ENCODE peak calls at places on chromosomes 3 and 15, in nine cellular contexts. T is stomach, Y is foreskin keratinocyte, H is fibroblast of mammary gland, U is Panc1, K is heart left ventricle, J is H9, P is brain microvascular endothelial cell, Q is lung. M is an unnamed sample.

GRCh38 chr15:31161990-31162389 is 60.5 kb upstream of the TRPM1 start:
- DNase-seq in T (no peak), Q (no peak), Y (no peak), P (no peak), U (no peak), H (no peak), K (no peak), J (no peak), M (no peak)

GRCh38 chr3:31371464-31371863 is 161.3 kb upstream of the STT3B start:
- DNase-seq in Y (no peak), K (no peak), P (no peak), H (no peak), Q (no peak), J (no peak), T (no peak), U (no peak), M (no peak)

GRCh38 chr15:41930221-41930866 is 36.5 kb upstream of the SPTBN5 start:
- DNase-seq in T (no peak), P (peak; percentile 89), U (peak; percentile 94), K (peak; percentile 84), Y (peak; percentile 69), J (no peak), H (peak; percentile 96), Q (peak; percentile 52), M (no peak)

GRCh38 chr15:98914626-98915025 is 93.0 kb downstream of the PGPEP1L start:
- DNase-seq in Y (peak; percentile 88), U (no peak), T (no peak), H (peak; percentile 95), Q (no peak), P (peak; percentile 86), J (no peak), K (no peak), M (no peak)

GRCh38 chr15:57320543-57321220 is 55.6 kb upstream of the CGNL1 start:
- DNase-seq in H (peak; percentile 90), Q (no peak), T (no peak), Y (no peak), U (no peak), J (no peak), P (peak; percentile 65), K (peak; percentile 47), M (no peak)

GRCh38 chr3:183485093-183485492 is 56.7 kb upstream of the MCF2L2 start:
- DNase-seq in P (no peak), K (no peak), Q (no peak), Y (no peak), J (no peak), H (no peak), T (peak; percentile 15), U (no peak), M (no peak)

GRCh38 chr15:68230157-68231100 is 901 bp upstream of the CLN6 start:
- DNase-seq in K (no peak), Q (no peak), Y (no peak), P (no peak), T (peak; percentile 26), U (no peak), H (peak; percentile 72), J (no peak), M (no peak)

GRCh38 chr3:171841620-171842000 is 1.5 kb upstream of the TMEM212 start:
- DNase-seq in U (no peak), H (no peak), K (no peak), P (peak; percentile 58), J (no peak), Q (no peak), T (no peak), Y (no peak), M (no peak)

GRCh38 chr3:142963266-142964149 is at the start of gene PAQR9:
- DNase-seq in K (peak; percentile 39), U (no peak), P (no peak), T (no peak), Q (no peak), H (no peak), J (peak; percentile 59), Y (no peak), M (no peak)

GRCh38 chr15:50238263-50238662 is 27.3 kb downstream of the HDC start:
- DNase-seq in P (no peak), K (no peak), T (no peak), Q (no peak), H (no peak), Y (no peak), J (no peak), U (no peak), M (no peak)

GRCh38 chr3:157059181-157059580 is 100.8 kb downstream of the CCNL1 start:
- DNase-seq in P (no peak), K (no peak), H (no peak), U (no peak), J (no peak), T (no peak), Y (no peak), Q (no peak), M (no peak)

GRCh38 chr15:62254137-62254934 is 89.3 kb upstream of the C2CD4B start:
- DNase-seq in K (peak; percentile 70), J (peak; percentile 82), Q (peak; percentile 48), T (peak; percentile 88), P (peak; percentile 56), Y (no peak), H (peak; percentile 58), U (peak; percentile 35), M (no peak)

GRCh38 chr3:138477801-138478200 is 43.4 kb downstream of the ESYT3 start:
- DNase-seq in H (no peak), Q (no peak), J (no peak), Y (no peak), U (no peak), T (no peak), P (no peak), K (no peak), M (no peak)

GRCh38 chr15:40275491-40275890 is 7.4 kb downstream of the ANKRD63 start:
- DNase-seq in H (no peak), Q (no peak), P (no peak), J (no peak), Y (no peak), T (no peak), U (no peak), K (no peak), M (no peak)

GRCh38 chr3:152474585-152474984 is 205.9 kb downstream of the MBNL1 start:
- DNase-seq in K (no peak), U (peak; percentile 36), Y (peak; percentile 30), J (no peak), T (no peak), H (peak; percentile 85), Q (no peak), P (peak; percentile 76), M (no peak)
- TF ChIP-seq CTCF in K (peak; percentile 47), U (peak; percentile 75), Y (peak; percentile 74), J (peak; percentile 76), T (no peak), H (peak; percentile 67), Q (no peak), P (peak; percentile 71), M (no peak)

DNA sequence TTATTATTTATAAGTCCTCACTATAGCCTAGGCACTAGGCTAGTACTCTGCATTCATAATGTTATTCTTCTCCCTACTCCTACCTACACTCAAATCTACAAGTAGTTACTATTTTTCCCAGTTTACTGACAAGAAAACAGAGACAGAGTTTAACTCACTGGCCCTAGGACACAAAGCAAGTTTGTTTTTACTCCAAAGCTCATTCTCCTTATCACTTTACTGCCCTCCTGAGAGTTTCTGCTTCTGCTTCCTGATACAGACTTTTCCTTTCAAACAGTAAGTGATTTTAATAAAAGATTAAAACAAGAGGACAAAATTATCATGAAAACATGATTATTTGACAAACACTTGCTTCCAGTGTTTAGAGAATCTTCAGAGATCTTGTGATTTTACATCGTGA is 60.6 kb upstream of the CADPS start:
- DNase-seq in J (no peak), T (no peak), Y (no peak), Q (no peak), U (no peak), P (no peak), K (no peak), H (no peak), M (no peak)
- TF ChIP-seq CTCF in J (no peak), T (no peak), Y (no peak), Q (no peak), U (no peak), P (no peak), K (no peak), H (no peak), M (no peak)

GRCh38 chr3:52109556-52110380 is 44.5 kb downstream of the POC1A start:
- DNase-seq in J (no peak), Y (no peak), H (no peak), T (no peak), Q (no peak), P (no peak), K (no peak), U (no peak), M (no peak)

GRCh38 chr3:52106951-52107611 is 47.1 kb downstream of the POC1A start:
- DNase-seq in Y (peak; percentile 70), J (no peak), T (no peak), P (no peak), Q (no peak), K (peak; percentile 24), U (no peak), H (no peak), M (no peak)

GRCh38 chr3:52110502-52110901 is 43.7 kb downstream of the POC1A start:
- DNase-seq in Q (no peak), J (no peak), K (no peak), P (no peak), T (no peak), Y (no peak), H (no peak), U (no peak), M (no peak)

GRCh38 chr3:52112056-52112455 is 42.2 kb downstream of the POC1A start:
- DNase-seq in K (no peak), J (no peak), Q (no peak), Y (no peak), P (no peak), U (no peak), T (no peak), H (no peak), M (no peak)

DNA sequence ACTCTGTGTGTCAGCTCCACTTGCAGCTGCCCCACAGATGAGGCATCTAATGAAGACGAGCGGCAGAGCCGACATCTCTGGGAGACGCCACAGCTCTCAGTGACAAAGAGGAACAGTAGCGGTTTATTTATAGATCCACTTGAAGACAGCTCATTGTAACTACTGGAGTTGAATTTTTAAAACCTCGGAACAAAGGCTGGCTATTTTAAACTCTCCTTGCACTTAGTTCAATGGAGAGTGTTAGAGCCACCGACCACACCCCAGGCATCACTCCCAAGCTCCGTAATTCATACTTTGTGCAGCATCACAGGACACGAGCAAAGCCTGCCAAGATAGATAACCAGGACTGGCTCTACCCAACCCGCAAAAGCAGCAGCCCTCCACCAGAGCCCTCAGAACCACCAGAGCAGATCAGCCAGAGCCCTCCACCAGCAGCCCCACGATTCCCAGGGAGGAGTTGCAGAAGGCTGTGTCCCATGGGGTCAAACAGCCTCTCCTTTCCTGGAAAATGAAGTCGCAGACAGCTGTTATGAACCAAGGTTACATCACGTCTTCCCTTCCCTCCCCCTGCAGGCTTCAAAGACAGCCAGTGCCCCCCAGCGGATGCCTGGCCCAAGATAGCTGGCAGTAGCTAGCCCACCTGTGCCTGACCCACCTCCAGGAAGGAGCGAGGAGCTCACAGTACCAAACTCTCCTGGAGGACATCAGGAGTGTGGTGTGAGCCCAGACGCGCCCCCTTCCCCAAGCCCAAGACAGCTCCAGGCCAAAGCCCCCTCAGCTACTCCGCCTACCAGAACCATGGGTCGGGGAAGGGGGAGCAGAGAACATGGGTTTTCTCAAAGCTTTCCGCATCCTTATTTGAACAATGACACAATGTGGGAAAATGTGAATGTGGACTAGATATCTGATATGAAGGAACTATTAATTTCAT is 45.7 kb downstream of the POC1A start:
- DNase-seq in Y (no peak), K (peak; percentile 67), T (no peak), J (peak; percentile 60), U (no peak), H (peak; percentile 54), P (no peak), Q (no peak), M (no peak)
- TF ChIP-seq CTCF in Y (no peak), K (peak; percentile 41), T (no peak), J (no peak), U (no peak), H (peak; percentile 46), P (peak; percentile 50), Q (no peak), M (no peak)

GRCh38 chr3:194405756-194406155 is 6.7 kb upstream of the GP5 start:
- DNase-seq in H (no peak), Y (no peak), Q (no peak), K (no peak), T (no peak), P (no peak), J (no peak), U (no peak), M (no peak)
- TF ChIP-seq CTCF in H (no peak), Y (no peak), Q (no peak), K (no peak), T (no peak), P (no peak), J (no peak), U (no peak), M (no peak)

M was measured in activated B cell treated with CpG ODN at 0.5 μM for 24 hours.